ENCODE peak calls at places on chromosome 21, in seven cellular contexts. One of them, this sample, is unnamed.

GRCh38 chr21:26795866-26796329 is 49.3 kb downstream of the ADAMTS1 start:
- DNase-seq in AG04450: peak
- DNase-seq in uterus: peak
- DNase-seq in right lobe of liver: no peak
- DNase-seq in stomach: peak
- DNase-seq in suprapubic skin: no peak
- DNase-seq in IMR-90: peak
- DNase-seq in this sample: peak

GRCh38 chr21:38679531-38679930 is 126.2 kb upstream of the ETS2 start:
- DNase-seq in AG04450: no peak
- DNase-seq in uterus: no peak
- DNase-seq in right lobe of liver: no peak
- DNase-seq in stomach: no peak
- DNase-seq in suprapubic skin: no peak
- DNase-seq in IMR-90: peak
- DNase-seq in this sample: no peak

GRCh38 chr21:24693779-24694178 is 913.5 kb downstream of the MRPL39 start:
- DNase-seq in AG04450: no peak
- DNase-seq in uterus: no peak
- DNase-seq in right lobe of liver: no peak
- DNase-seq in stomach: no peak
- DNase-seq in suprapubic skin: no peak
- DNase-seq in IMR-90: no peak
- DNase-seq in this sample: no peak

GRCh38 chr21:14273736-14274538 is 58.0 kb downstream of the RBM11 start:
- DNase-seq in AG04450: no peak
- DNase-seq in uterus: no peak
- DNase-seq in right lobe of liver: peak
- DNase-seq in stomach: peak
- DNase-seq in suprapubic skin: peak
- DNase-seq in IMR-90: no peak
- DNase-seq in this sample: peak

GRCh38 chr21:16406355-16406754 is 676.6 kb downstream of the USP25 start:
- DNase-seq in AG04450: no peak
- DNase-seq in uterus: no peak
- DNase-seq in right lobe of liver: no peak
- DNase-seq in stomach: no peak
- DNase-seq in suprapubic skin: no peak
- DNase-seq in IMR-90: no peak
- DNase-seq in this sample: no peak

GRCh38 chr21:27622636-27623035 is 655.7 kb upstream of the ADAMTS5 start:
- DNase-seq in AG04450: no peak
- DNase-seq in uterus: no peak
- DNase-seq in right lobe of liver: no peak
- DNase-seq in stomach: no peak
- DNase-seq in suprapubic skin: no peak
- DNase-seq in IMR-90: no peak
- DNase-seq in this sample: no peak

GRCh38 chr21:33980276-33980916 is 64.8 kb upstream of the ATP5PO start:
- DNase-seq in AG04450: no peak
- DNase-seq in uterus: no peak
- DNase-seq in right lobe of liver: peak
- DNase-seq in stomach: no peak
- DNase-seq in suprapubic skin: no peak
- DNase-seq in IMR-90: no peak
- DNase-seq in this sample: no peak

GRCh38 chr21:46620846-46621245 is 14.6 kb upstream of the PRMT2 start:
- DNase-seq in AG04450: no peak
- DNase-seq in uterus: no peak
- DNase-seq in right lobe of liver: no peak
- DNase-seq in stomach: no peak
- DNase-seq in suprapubic skin: no peak
- DNase-seq in IMR-90: no peak
- DNase-seq in this sample: peak

GRCh38 chr21:46193829-46194373 is 9.6 kb upstream of the SPATC1L start:
- DNase-seq in AG04450: no peak
- DNase-seq in uterus: no peak
- DNase-seq in right lobe of liver: no peak
- DNase-seq in stomach: peak
- DNase-seq in suprapubic skin: peak
- DNase-seq in IMR-90: no peak
- DNase-seq in this sample: no peak

GRCh38 chr21:26293291-26293946 is 122.8 kb upstream of the APP start:
- DNase-seq in AG04450: no peak
- DNase-seq in uterus: no peak
- DNase-seq in right lobe of liver: no peak
- DNase-seq in stomach: no peak
- DNase-seq in suprapubic skin: no peak
- DNase-seq in IMR-90: no peak
- DNase-seq in this sample: no peak

GRCh38 chr21:13937236-13937635 is 273.5 kb downstream of the LIPI start:
- DNase-seq in AG04450: no peak
- DNase-seq in uterus: no peak
- DNase-seq in right lobe of liver: no peak
- DNase-seq in stomach: no peak
- DNase-seq in suprapubic skin: no peak
- DNase-seq in IMR-90: no peak
- DNase-seq in this sample: no peak

GRCh38 chr21:41419921-41420862 is 5.8 kb upstream of the MX1 start:
- DNase-seq in AG04450: peak
- DNase-seq in uterus: peak
- DNase-seq in right lobe of liver: peak
- DNase-seq in stomach: peak
- DNase-seq in suprapubic skin: peak
- DNase-seq in IMR-90: peak
- DNase-seq in this sample: peak

GRCh38 chr21:45542667-45543370 is 579 bp upstream of the SLC19A1 start:
- DNase-seq in AG04450: no peak
- DNase-seq in uterus: peak
- DNase-seq in right lobe of liver: peak
- DNase-seq in stomach: peak
- DNase-seq in suprapubic skin: no peak
- DNase-seq in IMR-90: no peak
- DNase-seq in this sample: peak

GRCh38 chr21:26194326-26194725 is 23.8 kb upstream of the APP start:
- DNase-seq in AG04450: no peak
- DNase-seq in uterus: no peak
- DNase-seq in right lobe of liver: no peak
- DNase-seq in stomach: no peak
- DNase-seq in suprapubic skin: no peak
- DNase-seq in IMR-90: no peak
- DNase-seq in this sample: no peak

GRCh38 chr21:15660424-15660805 is 69.4 kb upstream of the USP25 start:
- DNase-seq in AG04450: no peak
- DNase-seq in uterus: no peak
- DNase-seq in right lobe of liver: no peak
- DNase-seq in stomach: no peak
- DNase-seq in suprapubic skin: no peak
- DNase-seq in IMR-90: no peak
- DNase-seq in this sample: no peak

GRCh38 chr21:26159869-26160268 is 10.7 kb downstream of the APP start:
- DNase-seq in AG04450: no peak
- DNase-seq in uterus: no peak
- DNase-seq in right lobe of liver: no peak
- DNase-seq in stomach: no peak
- DNase-seq in suprapubic skin: no peak
- DNase-seq in IMR-90: peak
- DNase-seq in this sample: no peak

GRCh38 chr21:24023402-24023801 is 1583.9 kb downstream of the MRPL39 start:
- DNase-seq in AG04450: no peak
- DNase-seq in uterus: no peak
- DNase-seq in right lobe of liver: no peak
- DNase-seq in stomach: no peak
- DNase-seq in suprapubic skin: no peak
- DNase-seq in IMR-90: peak
- DNase-seq in this sample: no peak

GRCh38 chr21:45294509-45295291 is 7.0 kb upstream of the POFUT2 start:
- DNase-seq in AG04450: peak
- DNase-seq in uterus: peak
- DNase-seq in right lobe of liver: peak
- DNase-seq in stomach: peak
- DNase-seq in suprapubic skin: peak
- DNase-seq in IMR-90: peak
- DNase-seq in this sample: peak

GRCh38 chr21:25428537-25428936 is 178.7 kb downstream of the MRPL39 start:
- DNase-seq in AG04450: no peak
- DNase-seq in uterus: no peak
- DNase-seq in right lobe of liver: no peak
- DNase-seq in stomach: no peak
- DNase-seq in suprapubic skin: no peak
- DNase-seq in IMR-90: peak
- DNase-seq in this sample: no peak

GRCh38 chr21:33931799-33932390 is 16.3 kb upstream of the ATP5PO start:
- DNase-seq in AG04450: no peak
- DNase-seq in uterus: no peak
- DNase-seq in right lobe of liver: no peak
- DNase-seq in stomach: no peak
- DNase-seq in suprapubic skin: no peak
- DNase-seq in IMR-90: no peak
- DNase-seq in this sample: no peak

GRCh38 chr21:14451520-14451919 is 68.6 kb upstream of the HSPA13 start:
- DNase-seq in AG04450: no peak
- DNase-seq in uterus: no peak
- DNase-seq in right lobe of liver: no peak
- DNase-seq in stomach: no peak
- DNase-seq in suprapubic skin: no peak
- DNase-seq in IMR-90: no peak
- DNase-seq in this sample: no peak

GRCh38 chr21:45496151-45496967 is 45.9 kb downstream of the SLC19A1 start:
- DNase-seq in AG04450: no peak
- DNase-seq in uterus: no peak
- DNase-seq in right lobe of liver: peak
- DNase-seq in stomach: no peak
- DNase-seq in suprapubic skin: peak
- DNase-seq in IMR-90: no peak
- DNase-seq in this sample: no peak

GRCh38 chr21:9738527-9738926 is 782.9 kb upstream of the TPTE start:
- DNase-seq in AG04450: no peak
- DNase-seq in uterus: no peak
- DNase-seq in right lobe of liver: no peak
- DNase-seq in stomach: no peak
- DNase-seq in suprapubic skin: no peak
- DNase-seq in IMR-90: no peak
- DNase-seq in this sample: no peak

GRCh38 chr21:23402929-23403520 is 2204.3 kb downstream of the MRPL39 start:
- DNase-seq in AG04450: no peak
- DNase-seq in uterus: no peak
- DNase-seq in right lobe of liver: no peak
- DNase-seq in stomach: no peak
- DNase-seq in suprapubic skin: no peak
- DNase-seq in IMR-90: no peak
- DNase-seq in this sample: no peak

GRCh38 chr21:23452384-23453083 is 2154.7 kb downstream of the MRPL39 start:
- DNase-seq in AG04450: no peak
- DNase-seq in uterus: no peak
- DNase-seq in right lobe of liver: peak
- DNase-seq in stomach: no peak
- DNase-seq in suprapubic skin: no peak
- DNase-seq in IMR-90: no peak
- DNase-seq in this sample: no peak

GRCh38 chr21:46180079-46180722 is 4.1 kb downstream of the SPATC1L start:
- DNase-seq in AG04450: no peak
- DNase-seq in uterus: no peak
- DNase-seq in right lobe of liver: no peak
- DNase-seq in stomach: no peak
- DNase-seq in suprapubic skin: peak
- DNase-seq in IMR-90: no peak
- DNase-seq in this sample: no peak

DNA sequence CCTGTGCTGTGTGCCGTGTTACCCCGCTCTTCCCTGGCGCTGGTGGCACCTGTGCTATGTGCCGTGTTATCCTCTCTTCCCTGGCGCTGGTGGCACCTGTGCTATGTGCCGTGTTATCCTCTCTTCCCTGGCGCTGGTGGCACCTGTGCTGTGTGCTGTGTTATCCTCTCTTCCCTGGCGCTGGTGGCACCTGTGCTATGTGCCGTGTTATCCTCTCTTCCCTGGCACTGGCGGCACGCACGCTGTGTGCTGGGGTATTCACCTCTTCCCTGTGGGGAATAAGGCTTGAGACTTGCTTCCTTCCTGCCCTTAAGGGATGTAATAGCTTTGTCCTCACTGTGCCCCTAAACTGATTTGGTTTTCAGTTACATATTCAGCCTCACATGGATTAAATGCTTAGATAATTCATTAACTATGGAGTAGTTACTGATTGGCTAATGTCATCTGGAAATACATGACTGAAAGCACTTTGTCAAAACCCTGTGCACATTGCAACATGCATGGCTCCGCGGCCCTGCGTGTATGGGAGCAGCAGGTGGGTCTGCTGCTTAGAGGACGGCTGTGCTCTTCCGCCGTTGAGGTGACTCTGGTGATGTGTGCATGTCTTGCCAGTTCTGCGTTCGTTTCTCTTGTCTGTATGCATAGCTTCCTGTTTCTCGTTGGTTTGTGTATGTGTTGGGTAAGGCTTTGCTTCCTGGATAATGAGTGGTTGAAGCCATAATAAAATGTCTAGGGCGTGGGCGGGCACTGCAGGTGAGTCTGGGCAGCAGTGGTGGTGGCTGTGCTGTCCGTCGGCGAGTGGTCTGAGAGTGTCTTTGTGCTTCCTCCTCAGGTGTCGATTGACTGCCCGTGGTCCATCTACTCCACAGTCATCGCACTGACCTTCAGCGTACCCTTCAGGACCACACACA is 17.9 kb upstream of the PWP2 start:
- DNase-seq in AG04450: no peak
- DNase-seq in uterus: no peak
- DNase-seq in right lobe of liver: no peak
- DNase-seq in stomach: peak
- DNase-seq in suprapubic skin: peak
- DNase-seq in IMR-90: no peak
- DNase-seq in this sample: peak
- H3K27ac ChIP-seq in AG04450: no peak
- H3K27ac ChIP-seq in uterus: no peak
- H3K27ac ChIP-seq in right lobe of liver: peak
- H3K27ac ChIP-seq in stomach: no peak
- H3K27ac ChIP-seq in suprapubic skin: no peak
- H3K27ac ChIP-seq in IMR-90: no peak
- H3K27ac ChIP-seq in this sample: no peak

GRCh38 chr21:35046880-35047229 is 2.2 kb downstream of the RUNX1 start:
- DNase-seq in AG04450: no peak
- DNase-seq in uterus: no peak
- DNase-seq in right lobe of liver: no peak
- DNase-seq in stomach: no peak
- DNase-seq in suprapubic skin: no peak
- DNase-seq in IMR-90: no peak
- DNase-seq in this sample: no peak
- H3K4me3 ChIP-seq in AG04450: peak
- H3K4me3 ChIP-seq in uterus: no peak
- H3K4me3 ChIP-seq in right lobe of liver: peak
- H3K4me3 ChIP-seq in stomach: peak
- H3K4me3 ChIP-seq in suprapubic skin: peak
- H3K4me3 ChIP-seq in IMR-90: peak
- H3K4me3 ChIP-seq in this sample: no peak

GRCh38 chr21:39726133-39726532 is 18.9 kb upstream of the IGSF5 start:
- DNase-seq in AG04450: no peak
- DNase-seq in uterus: no peak
- DNase-seq in right lobe of liver: no peak
- DNase-seq in stomach: no peak
- DNase-seq in suprapubic skin: no peak
- DNase-seq in IMR-90: no peak
- DNase-seq in this sample: no peak
- TF ChIP-seq CTCF in AG04450: peak
- TF ChIP-seq CTCF in uterus: no peak
- TF ChIP-seq CTCF in right lobe of liver: no peak
- TF ChIP-seq CTCF in stomach: no peak
- TF ChIP-seq CTCF in suprapubic skin: no peak
- TF ChIP-seq CTCF in IMR-90: peak
- TF ChIP-seq CTCF in this sample: no peak

GRCh38 chr21:29148535-29148934 is 18.1 kb downstream of the MAP3K7CL start:
- DNase-seq in AG04450: no peak
- DNase-seq in uterus: no peak
- DNase-seq in right lobe of liver: no peak
- DNase-seq in stomach: no peak
- DNase-seq in suprapubic skin: no peak
- DNase-seq in IMR-90: peak
- DNase-seq in this sample: no peak
- H3K27ac ChIP-seq in AG04450: no peak
- H3K27ac ChIP-seq in uterus: no peak
- H3K27ac ChIP-seq in right lobe of liver: no peak
- H3K27ac ChIP-seq in stomach: no peak
- H3K27ac ChIP-seq in suprapubic skin: no peak
- H3K27ac ChIP-seq in IMR-90: no peak
- H3K27ac ChIP-seq in this sample: no peak